ENCODE peak calls at places on chromosomes 12 and 14, in eight cellular contexts. S is uterus, L is heart left ventricle, G is fibroblast of lung, W is stomach, K is tibial nerve, P is right atrium auricular region, E is thyroid gland. R is an unnamed sample.
A peak's percentile ranks its signal among the peaks of the same experiment; 100 is the strongest.

GRCh38 chr12:22625671-22626251 is 790 bp downstream of the ETNK1 start:
- DNase-seq in S (peak; percentile 31), L (no peak), G (peak; percentile 43), W (peak; percentile 28), K (peak; percentile 53), P (no peak), E (peak; percentile 27), R (no peak)

GRCh38 chr12:127078577-127079350 is 1188.2 kb upstream of the TMEM132C start:
- DNase-seq in S (no peak), L (no peak), G (no peak), W (no peak), K (no peak), P (no peak), E (no peak), R (no peak)

GRCh38 chr14:101639257-101639833 is 78.0 kb downstream of the DIO3 start:
- DNase-seq in S (no peak), L (no peak), G (no peak), W (no peak), K (no peak), P (no peak), E (no peak), R (no peak)

GRCh38 chr12:105462841-105463240 is 132.3 kb downstream of the C12orf75 start:
- DNase-seq in S (no peak), L (no peak), G (no peak), W (no peak), K (no peak), P (no peak), E (no peak), R (no peak)

GRCh38 chr14:56005580-56006053 is 112.6 kb upstream of the PELI2 start:
- DNase-seq in S (no peak), L (no peak), G (peak; percentile 55), W (no peak), K (no peak), P (no peak), E (no peak), R (no peak)

GRCh38 chr12:111645433-111645832 is 40.3 kb downstream of the BRAP start:
- DNase-seq in S (no peak), L (no peak), G (peak; percentile 53), W (no peak), K (no peak), P (no peak), E (no peak), R (no peak)

GRCh38 chr14:73817020-73817419 is 34.6 kb upstream of the PTGR2 start:
- DNase-seq in S (no peak), L (no peak), G (no peak), W (no peak), K (no peak), P (no peak), E (no peak), R (no peak)

GRCh38 chr12:1972260-1972659 is 32.0 kb downstream of the DCP1B start:
- DNase-seq in S (no peak), L (no peak), G (peak; percentile 40), W (no peak), K (no peak), P (no peak), E (no peak), R (no peak)

GRCh38 chr12:65840793-65841670 is 16.7 kb downstream of the HMGA2 start:
- DNase-seq in S (no peak), L (no peak), G (no peak), W (no peak), K (no peak), P (no peak), E (no peak), R (no peak)

GRCh38 chr12:4292266-4293063 is 18.9 kb downstream of the CCND2 start:
- DNase-seq in S (no peak), L (no peak), G (no peak), W (no peak), K (no peak), P (no peak), E (no peak), R (no peak)

GRCh38 chr12:92784356-92784755 is 81.6 kb downstream of the PLEKHG7 start:
- DNase-seq in S (no peak), L (no peak), G (peak; percentile 73), W (no peak), K (no peak), P (no peak), E (no peak), R (no peak)

GRCh38 chr12:30691122-30691879 is 4.4 kb downstream of the IPO8 start:
- DNase-seq in S (no peak), L (peak; percentile 46), G (peak; percentile 79), W (no peak), K (peak; percentile 18), P (no peak), E (no peak), R (no peak)

GRCh38 chr14:103427485-103428443 is 42.5 kb downstream of the MARK3 start:
- DNase-seq in S (peak; percentile 43), L (peak; percentile 42), G (peak; percentile 87), W (no peak), K (no peak), P (no peak), E (no peak), R (no peak)

GRCh38 chr12:110203546-110203945 is 77.5 kb upstream of the ATP2A2 start:
- DNase-seq in S (no peak), L (no peak), G (no peak), W (no peak), K (no peak), P (no peak), E (no peak), R (no peak)

GRCh38 chr12:57609781-57610552 is 1.3 kb upstream of the ARHGEF25 start:
- DNase-seq in S (peak; percentile 61), L (no peak), G (no peak), W (no peak), K (no peak), P (no peak), E (no peak), R (no peak)

GRCh38 chr14:98379829-98380228 is 892.2 kb downstream of the BCL11B start:
- DNase-seq in S (no peak), L (no peak), G (no peak), W (no peak), K (no peak), P (no peak), E (no peak), R (no peak)
- H3K9me3 ChIP-seq in S (no peaks in the 10 kb centered on the region), L (no peaks in the 10 kb centered on the region), G (no peaks in the 10 kb centered on the region), W (no peaks in the 10 kb centered on the region), K (no peaks in the 10 kb centered on the region), P (no peaks in the 10 kb centered on the region), E (no peaks in the 10 kb centered on the region), R (no peaks in the 10 kb centered on the region)

DNA sequence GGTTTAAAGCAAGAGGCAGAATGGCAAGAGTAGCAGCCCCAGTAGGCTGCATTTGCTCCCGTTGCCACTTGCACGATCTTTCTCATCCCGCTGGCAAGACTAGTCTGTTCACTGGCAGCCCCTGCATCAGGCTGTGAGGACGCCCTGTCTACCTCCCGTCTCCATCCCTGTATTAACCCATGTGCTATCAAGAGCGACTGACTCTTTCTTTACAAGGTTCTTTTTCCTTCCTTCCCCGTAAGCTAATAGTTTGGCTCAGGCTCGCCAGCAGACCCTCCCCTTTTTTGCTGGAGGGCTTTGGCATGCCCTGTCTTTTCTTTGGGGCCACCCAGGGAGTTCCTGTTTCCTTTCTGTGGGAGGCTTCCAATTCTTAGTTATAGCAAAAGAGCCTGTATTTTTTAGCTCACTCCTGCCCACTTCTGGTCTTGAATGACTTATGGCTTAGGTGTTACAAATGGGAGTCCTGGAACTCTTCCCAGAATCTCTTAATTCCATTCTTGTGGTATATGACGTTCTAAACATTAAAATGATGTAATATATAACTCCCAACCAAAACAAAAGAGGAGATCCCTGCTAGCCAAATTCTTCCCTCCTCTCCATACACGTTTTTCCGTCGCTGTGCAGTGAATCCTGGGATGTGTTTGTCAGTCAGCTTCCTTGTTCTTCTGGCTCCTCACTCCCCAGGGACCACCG is 149.0 kb downstream of the PRKCH start:
- DNase-seq in S (no peak), L (peak; percentile 63), G (peak; percentile 99), W (no peak), K (no peak), P (no peak), E (no peak), R (no peak)
- H3K9me3 ChIP-seq in S (no peaks in the 10 kb centered on the region), L (no peaks in the 10 kb centered on the region), G (no peaks in the 10 kb centered on the region), W (no peaks in the 10 kb centered on the region), K (no peaks in the 10 kb centered on the region), P (no peaks in the 10 kb centered on the region), E (no peaks in the 10 kb centered on the region), R (no peaks in the 10 kb centered on the region)

GRCh38 chr14:79528843-79529405 is 682.4 kb downstream of the DIO2 start:
- DNase-seq in S (no peak), L (no peak), G (no peak), W (no peak), K (no peak), P (no peak), E (no peak), R (no peak)

GRCh38 chr14:79540394-79540793 is 670.9 kb downstream of the DIO2 start:
- DNase-seq in S (no peak), L (no peak), G (no peak), W (no peak), K (no peak), P (no peak), E (no peak), R (no peak)

GRCh38 chr14:79530555-79530954 is 680.7 kb downstream of the DIO2 start:
- DNase-seq in S (no peak), L (no peak), G (no peak), W (no peak), K (no peak), P (no peak), E (no peak), R (no peak)

GRCh38 chr14:79534703-79535353 is 676.5 kb downstream of the DIO2 start:
- DNase-seq in S (no peak), L (no peak), G (no peak), W (no peak), K (no peak), P (no peak), E (no peak), R (no peak)
- H3K9me3 ChIP-seq in S (no peaks in the 10 kb centered on the region), L (no peaks in the 10 kb centered on the region), G (no peaks in the 10 kb centered on the region), W (no peaks in the 10 kb centered on the region), K (no peaks in the 10 kb centered on the region), P (no peaks in the 10 kb centered on the region), E (no peaks in the 10 kb centered on the region), R (no peaks in the 10 kb centered on the region)

GRCh38 chr12:132952371-132953162 is 3.5 kb downstream of the ZNF605 start:
- DNase-seq in S (no peak), L (no peak), G (no peak), W (no peak), K (no peak), P (no peak), E (no peak), R (no peak)

GRCh38 chr12:132949936-132950837 is 5.9 kb downstream of the ZNF605 start:
- DNase-seq in S (no peak), L (no peak), G (no peak), W (no peak), K (no peak), P (no peak), E (no peak), R (no peak)

GRCh38 chr12:132950844-132951535 is 5.1 kb downstream of the ZNF605 start:
- DNase-seq in S (no peak), L (no peak), G (no peak), W (no peak), K (no peak), P (no peak), E (no peak), R (no peak)

GRCh38 chr12:132953163-132953425 is 3.0 kb downstream of the ZNF605 start:
- DNase-seq in S (no peak), L (no peak), G (no peak), W (no peak), K (no peak), P (no peak), E (no peak), R (no peak)

DNA sequence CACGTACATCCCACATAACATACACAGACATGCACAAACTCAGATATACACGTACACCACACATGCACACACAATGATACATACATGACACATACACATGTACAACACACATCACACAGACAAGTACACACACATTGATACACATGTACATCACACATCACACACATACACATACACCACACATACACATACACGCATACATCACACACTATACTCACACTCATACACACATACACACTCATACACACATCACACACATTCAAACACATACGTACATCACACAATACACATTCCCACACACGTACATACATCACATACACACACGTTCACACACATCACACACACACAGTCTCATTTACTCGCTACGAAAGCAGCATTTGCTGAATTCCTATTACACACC is 4.5 kb downstream of the ZNF605 start:
- DNase-seq in S (no peak), L (no peak), G (no peak), W (no peak), K (no peak), P (no peak), E (no peak), R (no peak)
- H3K9me3 ChIP-seq in S (no peaks in the 10 kb centered on the region), L (peaks cover 2% of the 10 kb centered on the region), G (peaks cover 24% of the 10 kb centered on the region), W (peaks cover 18% of the 10 kb centered on the region), K (no peaks in the 10 kb centered on the region), P (peaks cover 36% of the 10 kb centered on the region), E (no peaks in the 10 kb centered on the region), R (no peaks in the 10 kb centered on the region)